ENCODE peak calls at places on chromosomes 7 and 10, in six cellular contexts. B is BJ, E is A673, L is cardiac fibroblast, D is HL-60, W is dorsolateral prefrontal cortex. J is an unnamed sample.

GRCh38 chr10:113480828-113481502 is 71.9 kb upstream of the HABP2 start:
- DNase-seq in L (no peak), E (no peak), B (no peak), W (no peak), D (no peak), J (no peak)

GRCh38 chr10:53223846-53224245 is 451.3 kb upstream of the MBL2 start:
- DNase-seq in W (no peak), B (no peak), L (no peak), E (peak), D (no peak), J (no peak)

GRCh38 chr10:44439845-44440244 is 54.9 kb upstream of the CXCL12 start:
- DNase-seq in D (no peak), E (no peak), B (no peak), L (no peak), W (no peak), J (no peak)

GRCh38 chr7:146639291-146639690 is 522.7 kb downstream of the CNTNAP2 start:
- DNase-seq in D (no peak), B (no peak), W (no peak), E (no peak), L (no peak), J (no peak)

GRCh38 chr10:28631896-28632596 is 45.3 kb upstream of the BAMBI start:
- DNase-seq in L (no peak), E (no peak), W (no peak), D (no peak), B (no peak), J (peak)

GRCh38 chr7:27191081-27191715 is 6.2 kb upstream of the HOXA11 start:
- DNase-seq in D (no peak), B (no peak), L (no peak), W (no peak), E (no peak), J (no peak)

GRCh38 chr10:24541239-24541753 is 182.4 kb downstream of the ARHGAP21 start:
- DNase-seq in D (no peak), E (no peak), B (no peak), W (no peak), L (no peak), J (no peak)

GRCh38 chr7:91683823-91684222 is 196.7 kb downstream of the MTERF1 start:
- DNase-seq in D (peak), L (peak), E (peak), W (no peak), B (no peak), J (peak)

DNA sequence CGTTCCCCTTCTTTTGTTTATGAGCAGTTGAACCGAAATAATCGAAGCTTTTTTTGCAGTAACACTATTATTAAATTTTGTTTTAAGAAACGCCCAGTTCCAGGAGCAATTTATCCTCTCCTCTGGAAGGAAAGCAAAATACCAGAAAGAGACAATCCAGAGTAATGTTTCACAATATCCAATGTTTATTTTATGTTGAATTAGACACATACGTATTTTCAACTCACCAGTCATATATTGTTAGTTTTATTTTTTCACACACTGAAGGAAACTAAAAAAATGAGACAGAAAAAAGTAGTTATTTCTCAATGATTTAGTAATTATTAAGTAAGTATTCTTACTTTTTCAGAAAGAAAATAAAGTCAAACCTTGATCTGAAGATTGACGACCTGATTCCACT is 85.1 kb downstream of the MYOF start:
- DNase-seq in E (no peak), B (no peak), L (no peak), D (no peak), W (no peak), J (no peak)
- TF ChIP-seq CTCF in E (no peak), B (no peak), L (no peak), D (no peak), W (no peak), J (no peak)

DNA sequence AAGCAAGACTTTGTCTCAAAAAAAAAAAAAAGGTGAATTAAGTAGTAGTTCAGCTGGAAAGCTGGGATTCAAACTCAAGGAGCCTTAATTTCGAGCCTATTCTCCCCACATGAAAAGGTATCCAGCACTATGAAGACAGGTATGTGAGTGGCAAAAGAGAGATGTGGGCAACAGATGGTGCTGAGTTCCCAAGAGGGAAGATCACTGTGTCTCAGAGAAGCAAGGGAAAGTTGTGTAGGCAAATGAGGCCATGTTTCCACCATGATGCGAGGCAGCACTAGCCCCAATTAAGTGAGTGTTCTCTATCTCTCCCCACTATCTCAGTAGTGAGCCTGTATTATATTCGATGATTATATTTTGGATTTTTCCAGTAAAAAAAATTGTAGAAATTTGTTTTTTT is 19.8 kb upstream of the ST7 start:
- DNase-seq in B (no peak), L (no peak), W (no peak), E (no peak), D (no peak), J (no peak)
- H3K4me3 ChIP-seq in B (no peak), L (no peak), W (no peak), E (no peak), D (no peak), J (no peak)

DNA sequence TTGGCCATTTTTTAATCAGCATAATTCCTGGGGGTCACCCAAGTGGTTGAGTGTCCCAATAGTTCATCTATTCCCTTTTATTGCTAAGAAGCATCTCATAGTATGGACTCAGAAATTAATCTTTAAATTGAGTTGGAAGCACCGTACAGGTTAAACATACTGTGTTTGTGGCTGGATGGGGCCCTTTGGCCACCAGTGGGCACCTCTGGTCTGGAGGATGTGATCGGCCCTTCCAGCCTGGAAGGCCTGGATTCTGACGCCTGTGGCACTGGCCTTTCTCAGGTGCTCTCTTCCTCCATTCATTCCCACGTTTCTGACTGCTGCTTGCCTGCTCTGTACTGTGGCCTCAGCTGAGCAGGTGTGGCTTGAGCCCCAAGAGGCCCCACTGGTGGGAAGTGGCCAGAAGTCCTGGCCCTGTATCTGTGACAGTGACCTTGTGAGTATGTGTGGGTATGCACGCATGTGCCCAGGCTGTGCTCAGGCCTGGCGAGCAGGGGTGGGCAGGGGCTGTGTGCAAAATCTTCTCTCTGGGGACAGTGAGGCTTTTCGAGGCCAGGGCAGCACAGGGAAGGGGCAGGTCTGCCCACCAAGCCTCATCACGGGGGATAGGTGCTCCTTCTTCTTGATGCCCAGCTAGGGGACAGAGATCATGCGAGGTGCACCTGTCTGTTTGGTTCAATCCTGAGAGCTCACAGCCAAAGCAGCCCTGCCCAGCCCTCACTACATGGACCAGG is 30.1 kb downstream of the LDB3 start:
- DNase-seq in B (no peak), D (no peak), W (no peak), E (no peak), L (no peak), J (no peak)
- TF ChIP-seq CTCF in B (no peak), D (no peak), W (no peak), E (no peak), L (peak), J (no peak)

DNA sequence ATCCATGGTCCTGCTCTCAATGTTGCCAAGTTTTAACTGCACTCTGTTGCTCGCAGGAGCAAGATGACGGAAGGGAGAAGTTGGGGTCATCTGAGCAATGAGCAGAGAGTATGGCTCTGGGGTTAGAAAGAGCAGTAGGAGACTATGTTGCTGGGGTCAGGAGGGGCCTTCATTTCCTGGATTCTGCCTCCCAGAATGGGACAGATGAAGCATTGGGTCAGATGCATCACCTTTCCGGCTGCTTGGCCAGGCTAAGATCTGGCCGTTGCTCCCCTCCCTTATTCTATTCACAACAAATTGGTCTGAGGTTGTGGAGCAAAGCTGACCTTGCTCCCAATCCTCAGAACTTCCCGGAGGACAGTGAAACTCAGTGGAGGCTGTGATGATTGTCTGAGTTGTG is 22.4 kb downstream of the STMP1 start:
- DNase-seq in L (no peak), E (no peak), B (no peak), W (no peak), D (no peak), J (no peak)
- H3K4me3 ChIP-seq in L (no peak), E (no peak), B (no peak), W (no peak), D (no peak), J (no peak)

GRCh38 chr10:11353229-11353896 is 258.1 kb downstream of the USP6NL start:
- DNase-seq in W (no peak), B (no peak), D (no peak), L (no peak), E (no peak), J (no peak)
- TF ChIP-seq CTCF in W (no peak), B (no peak), D (no peak), L (no peak), E (no peak), J (no peak)

DNA sequence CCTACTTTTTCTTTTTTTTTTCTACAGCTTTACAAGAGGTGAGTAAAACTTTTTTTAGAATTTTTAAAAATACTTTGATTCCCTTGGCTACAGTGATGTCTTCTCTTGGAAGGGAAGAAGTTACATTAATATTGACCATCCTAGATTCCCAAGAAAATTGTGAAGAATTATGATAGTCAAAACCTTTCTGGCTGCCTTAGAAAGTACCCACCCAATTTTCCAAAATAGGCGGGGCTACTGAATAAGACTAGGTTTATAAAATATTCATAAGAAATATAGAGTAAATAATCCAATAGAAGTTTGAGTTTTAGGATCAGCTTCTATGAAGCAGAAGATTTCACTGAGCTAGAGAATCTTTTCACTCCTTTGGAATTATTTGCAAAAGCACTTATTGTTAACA is 3.0 kb downstream of the COL1A2 start:
- DNase-seq in W (no peak), B (no peak), D (no peak), L (no peak), E (no peak), J (peak)
- H3K4me3 ChIP-seq in W (no peak), B (peak), D (no peak), L (peak), E (no peak), J (peak)

GRCh38 chr7:29636009-29636351 is 72.3 kb downstream of the PRR15 start:
- DNase-seq in L (no peak), D (no peak), W (no peak), B (no peak), E (no peak), J (no peak)
- TF ChIP-seq CTCF in L (no peak), D (no peak), W (no peak), B (no peak), E (no peak), J (no peak)

DNA sequence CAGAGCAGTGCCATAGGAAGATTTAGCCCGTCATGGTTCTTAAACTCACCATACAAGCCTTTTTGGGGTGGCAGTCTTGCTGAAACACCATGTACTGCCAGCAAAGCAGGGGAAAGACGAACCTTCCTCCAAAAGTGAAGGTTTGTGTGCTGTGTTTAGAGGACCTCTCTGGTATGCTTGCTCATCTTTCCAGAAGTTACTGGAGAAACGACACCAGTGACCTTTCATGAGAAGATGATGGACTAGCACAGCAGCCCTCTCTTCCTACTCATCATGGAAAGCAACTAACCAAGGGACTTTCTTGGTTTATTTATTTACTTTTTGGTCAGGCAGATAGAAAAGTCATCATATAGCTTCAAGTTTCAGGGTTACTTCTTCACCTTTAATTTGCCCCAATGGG is 247.4 kb downstream of the PTEN start:
- DNase-seq in E (no peak), L (no peak), W (no peak), B (no peak), D (no peak), J (no peak)
- H3K4me3 ChIP-seq in E (no peak), L (no peak), W (no peak), B (no peak), D (no peak), J (no peak)

GRCh38 chr7:113405296-113406056 is 287.1 kb upstream of the SMIM30 start:
- DNase-seq in E (no peak), D (no peak), B (no peak), W (no peak), L (no peak), J (no peak)
- TF ChIP-seq CTCF in E (no peak), D (no peak), B (no peak), W (no peak), L (no peak), J (no peak)

J was measured in fibroblast of mammary gland.